ENCODE peak calls at places on chromosomes 3 and 15, in nine cellular contexts. L is fibroblast of pulmonary artery, X is cardiac fibroblast, I is left lung, M is choroid plexus epithelial cell, O is sigmoid colon, W is epithelial cell of proximal tubule, F is transverse colon, G is prostate gland. U is an unnamed sample.

GRCh38 chr3:187211532-187212274 is 14.4 kb downstream of the RTP1 start:
- DNase-seq in L (no peak), X (no peak), I (no peak), M (peak; percentile 71), O (no peak), W (no peak), F (no peak), G (no peak), U (peak; percentile 86)

GRCh38 chr3:28349397-28350000 is 875 bp upstream of the AZI2 start:
- DNase-seq in L (no peak), X (no peak), I (no peak), M (peak; percentile 26), O (no peak), W (no peak), F (no peak), G (no peak), U (peak; percentile 82)

GRCh38 chr15:58467121-58467721 is 35.4 kb downstream of the LIPC start:
- DNase-seq in L (no peak), X (no peak), I (no peak), M (peak; percentile 82), O (no peak), W (peak; percentile 99), F (no peak), G (no peak), U (no peak)

GRCh38 chr3:29511701-29512100 is 230.8 kb downstream of the RBMS3 start:
- DNase-seq in L (no peak), X (no peak), I (no peak), M (no peak), O (no peak), W (no peak), F (no peak), G (no peak), U (no peak)

GRCh38 chr3:18847583-18848197 is 300.6 kb upstream of the KCNH8 start:
- DNase-seq in L (no peak), X (no peak), I (no peak), M (peak; percentile 0), O (no peak), W (peak; percentile 1), F (no peak), G (no peak), U (no peak)

GRCh38 chr3:108125550-108126071 is 34.8 kb upstream of the CD47 start:
- DNase-seq in L (no peak), X (no peak), I (no peak), M (no peak), O (no peak), W (no peak), F (peak; percentile 53), G (no peak), U (no peak)

GRCh38 chr3:38576131-38577088 is 73.1 kb downstream of the SCN5A start:
- DNase-seq in L (no peak), X (no peak), I (no peak), M (no peak), O (no peak), W (no peak), F (peak; percentile 4), G (no peak), U (no peak)

GRCh38 chr3:56042326-56042951 is 425.8 kb downstream of the ERC2 start:
- DNase-seq in L (peak; percentile 59), X (peak; percentile 48), I (no peak), M (peak; percentile 76), O (no peak), W (peak; percentile 4), F (no peak), G (peak; percentile 10), U (peak; percentile 52)

GRCh38 chr3:187736418-187736871 is 8.8 kb downstream of the BCL6 start:
- DNase-seq in L (peak; percentile 76), X (peak; percentile 68), I (no peak), M (peak; percentile 69), O (no peak), W (no peak), F (no peak), G (no peak), U (peak; percentile 45)

GRCh38 chr3:9912294-9912935 is 4.5 kb upstream of the IL17RC start:
- DNase-seq in L (peak; percentile 53), X (no peak), I (no peak), M (peak; percentile 75), O (no peak), W (no peak), F (no peak), G (no peak), U (peak; percentile 85)

GRCh38 chr3:22728406-22728805 is 474.7 kb upstream of the UBE2E2 start:
- DNase-seq in L (no peak), X (no peak), I (no peak), M (no peak), O (no peak), W (no peak), F (no peak), G (no peak), U (no peak)

GRCh38 chr3:71057526-71057894 is 526.0 kb downstream of the FOXP1 start:
- DNase-seq in L (no peak), X (no peak), I (no peak), M (no peak), O (no peak), W (no peak), F (peak; percentile 47), G (no peak), U (peak; percentile 40)

GRCh38 chr3:42660131-42660715 is 6.7 kb downstream of the ZBTB47 start:
- DNase-seq in L (no peak), X (no peak), I (no peak), M (no peak), O (peak; percentile 68), W (no peak), F (no peak), G (no peak), U (no peak)

GRCh38 chr15:66706840-66707239 is 4.8 kb downstream of the SMAD6 start:
- DNase-seq in L (no peak), X (no peak), I (no peak), M (no peak), O (no peak), W (no peak), F (no peak), G (no peak), U (no peak)

GRCh38 chr15:66705277-66705927 is 3.4 kb downstream of the SMAD6 start:
- DNase-seq in L (no peak), X (no peak), I (no peak), M (no peak), O (no peak), W (no peak), F (no peak), G (no peak), U (no peak)

GRCh38 chr15:66708389-66708788 is 6.4 kb downstream of the SMAD6 start:
- DNase-seq in L (no peak), X (no peak), I (no peak), M (no peak), O (no peak), W (no peak), F (no peak), G (no peak), U (no peak)

GRCh38 chr15:66706225-66706732 is 4.2 kb downstream of the SMAD6 start:
- DNase-seq in L (peak; percentile 68), X (peak; percentile 78), I (no peak), M (peak; percentile 64), O (no peak), W (no peak), F (no peak), G (no peak), U (peak; percentile 65)

GRCh38 chr15:66707310-66708160 is 5.5 kb downstream of the SMAD6 start:
- DNase-seq in L (peak; percentile 55), X (peak; percentile 79), I (no peak), M (peak; percentile 62), O (peak; percentile 75), W (no peak), F (peak; percentile 55), G (peak; percentile 46), U (peak; percentile 81)
- TF ChIP-seq CTCF in L (peak; percentile 30), X (no peak), I (no peak), M (peak; percentile 43), O (no peak), W (peak; percentile 26), F (no peak), G (peak; percentile 20), U (peak; percentile 43)

GRCh38 chr3:139937674-139938279 is 2.8 kb downstream of the CLSTN2 start:
- DNase-seq in L (peak; percentile 58), X (peak; percentile 62), I (no peak), M (peak; percentile 76), O (no peak), W (no peak), F (no peak), G (no peak), U (peak; percentile 58)

GRCh38 chr3:139935071-139935865 is at the start of gene CLSTN2:
- DNase-seq in L (peak; percentile 7), X (peak; percentile 17), I (peak; percentile 38), M (peak; percentile 64), O (peak; percentile 79), W (no peak), F (peak; percentile 27), G (peak; percentile 17), U (peak; percentile 4)

GRCh38 chr3:139930201-139930600 is 4.8 kb upstream of the CLSTN2 start:
- DNase-seq in L (no peak), X (no peak), I (no peak), M (no peak), O (no peak), W (no peak), F (no peak), G (no peak), U (peak; percentile 62)

GRCh38 chr3:139935866-139936817 is 1.2 kb downstream of the CLSTN2 start:
- DNase-seq in L (no peak), X (peak; percentile 3), I (no peak), M (peak; percentile 46), O (peak; percentile 72), W (no peak), F (no peak), G (peak; percentile 11), U (no peak)

GRCh38 chr3:139934557-139935070 is 371 bp upstream of the CLSTN2 start:
- DNase-seq in L (no peak), X (peak; percentile 4), I (no peak), M (peak; percentile 66), O (peak; percentile 73), W (peak; percentile 25), F (peak; percentile 14), G (no peak), U (no peak)
- H3K4me3 ChIP-seq in L (no peak overlapping the region), X (peak overlapping the region; percentile 15), I (peak overlapping the region; percentile 22), M (peak overlapping the region; percentile 60), O (peak overlapping the region; percentile 44), W (peak overlapping the region; percentile 74), F (peak overlapping the region; percentile 24), G (peak overlapping the region; percentile 27), U (no peak overlapping the region)

GRCh38 chr15:65088643-65089021 is 12.1 kb downstream of the KBTBD13 start:
- DNase-seq in L (no peak), X (no peak), I (no peak), M (no peak), O (no peak), W (no peak), F (peak; percentile 73), G (no peak), U (no peak)
- TF ChIP-seq CTCF in L (no peak), X (no peak), I (no peak), M (no peak), O (no peak), W (no peak), F (no peak), G (no peak), U (no peak)

GRCh38 chr15:88911766-88912118 is 1.4 kb downstream of the MFGE8 start:
- DNase-seq in L (no peak), X (no peak), I (peak; percentile 53), M (peak; percentile 48), O (peak; percentile 58), W (no peak), F (no peak), G (no peak), U (no peak)
- H3K4me3 ChIP-seq in L (peak overlapping the region; percentile 88), X (peak overlapping the region; percentile 82), I (no peak overlapping the region), M (peak overlapping the region; percentile 82), O (peak overlapping the region; percentile 71), W (peak overlapping the region; percentile 77), F (peak overlapping the region; percentile 54), G (peak overlapping the region; percentile 60), U (peak overlapping the region; percentile 77)

U was measured in fibroblast of the aortic adventitia.